ENCODE peak calls at places on chromosomes 4 and X, in five cellular contexts. L is bronchial epithelial cell, Z is foreskin keratinocyte, I is COR-L47, M is occipital lobe. S is an unnamed sample.

GRCh38 chr4:166019441-166019840 is 146.4 kb downstream of the TLL1 start:
- DNase-seq in M (no peak), L (no peak), Z (no peak), I (no peak), S (no peak)

GRCh38 chr4:80049813-80050534 is 23.1 kb downstream of the ANTXR2 start:
- DNase-seq in L (no peak), I (no peak), Z (no peak), M (no peak), S (no peak)

GRCh38 chr4:57214654-57215411 is 104.6 kb upstream of the IGFBP7 start:
- DNase-seq in L (peak; percentile 41), I (no peak), M (no peak), Z (no peak), S (no peak)

GRCh38 chrX:16785247-16786138 is 773 bp upstream of the TXLNG start:
- DNase-seq in Z (no peak), M (no peak), L (no peak), I (no peak), S (no peak)

GRCh38 chrX:45445745-45446412 is 245.2 kb upstream of the DIPK2B start:
- DNase-seq in M (no peak), Z (peak; percentile 84), L (peak; percentile 88), I (no peak), S (no peak)

GRCh38 chrX:7146703-7147430 is 645 bp upstream of the STS start:
- DNase-seq in Z (no peak), I (no peak), M (peak; percentile 20), L (no peak), S (peak; percentile 27)

GRCh38 chr4:76696109-76696508 is 201.8 kb downstream of the SOWAHB start:
- DNase-seq in M (no peak), I (peak; percentile 32), L (no peak), Z (no peak), S (peak; percentile 90)

GRCh38 chrX:41095962-41096955 is 11.0 kb downstream of the USP9X start:
- DNase-seq in M (no peak), Z (no peak), I (no peak), L (no peak), S (no peak)

GRCh38 chr4:3879681-3880594 is 113.8 kb downstream of the ADRA2C start:
- DNase-seq in Z (no peak), L (no peak), I (no peak), M (no peak), S (no peak)

GRCh38 chrX:139720979-139721378 is 13.0 kb upstream of the MCF2 start:
- DNase-seq in L (no peak), M (no peak), I (no peak), Z (no peak), S (no peak)

GRCh38 chr4:173410106-173410505 is 11.2 kb upstream of the SCRG1 start:
- DNase-seq in Z (no peak), M (peak; percentile 32), I (no peak), L (no peak), S (no peak)

S was measured in H9.